ENCODE peak calls at places on chromosomes 13 and 19, in nine cellular contexts. Q, R, H, P, Y, L, A, F and N are unnamed samples.

GRCh38 chr13:89514534-89515312 is 1832.8 kb upstream of the MIR17HG start:
- DNase-seq in Q (peak; percentile 75), Y (no peak), F (no peak), L (peak; percentile 20), A (no peak), H (no peak), R (no peak), P (no peak), N (no peak)

GRCh38 chr19:958967-959685 is 25.0 kb upstream of the WDR18 start:
- DNase-seq in R (peak; percentile 41), L (no peak), Q (no peak), A (no peak), H (no peak), Y (no peak), F (no peak), P (no peak), N (no peak)

GRCh38 chr13:43831088-43831487 is 44.3 kb upstream of the ENOX1 start:
- DNase-seq in F (no peak), P (no peak), H (no peak), R (no peak), A (no peak), Q (peak; percentile 17), L (no peak), Y (no peak), N (no peak)

GRCh38 chr13:74825170-74825948 is 656.6 kb downstream of the TBC1D4 start:
- DNase-seq in L (no peak), P (no peak), A (no peak), Y (no peak), H (no peak), R (no peak), Q (peak; percentile 92), F (no peak), N (no peak)

GRCh38 chr13:24640752-24641151 is 39.5 kb upstream of the ATP12A start:
- DNase-seq in A (no peak), R (no peak), Q (no peak), H (no peak), Y (no peak), L (no peak), P (no peak), F (no peak), N (no peak)

GRCh38 chr13:42041684-42042035 is 6.8 kb upstream of the DGKH start:
- DNase-seq in Q (peak; percentile 66), H (no peak), L (peak; percentile 60), A (peak; percentile 69), F (no peak), R (no peak), Y (no peak), P (no peak), N (no peak)

GRCh38 chr19:31372245-31372781 is 23.1 kb upstream of the TSHZ3 start:
- DNase-seq in L (no peak), F (no peak), R (no peak), P (no peak), Y (no peak), A (no peak), H (no peak), Q (no peak), N (no peak)

GRCh38 chr13:45300190-45300985 is 40.6 kb downstream of the TPT1 start:
- DNase-seq in Q (no peak), F (no peak), L (no peak), A (no peak), Y (no peak), P (no peak), H (no peak), R (no peak), N (no peak)

GRCh38 chr19:55118401-55118991 is 1.1 kb upstream of the PPP1R12C start:
- DNase-seq in R (no peak), A (peak; percentile 58), F (no peak), L (peak; percentile 93), Y (peak; percentile 53), H (no peak), P (no peak), Q (peak; percentile 15), N (no peak)

GRCh38 chr13:44362394-44363040 is 11.1 kb upstream of the SERP2 start:
- DNase-seq in F (no peak), P (no peak), Y (no peak), H (no peak), Q (no peak), A (no peak), L (no peak), R (no peak), N (no peak)

GRCh38 chr19:50820549-50821247 is 2.9 kb downstream of the KLK1 start:
- DNase-seq in Q (no peak), H (no peak), Y (no peak), A (peak; percentile 91), P (no peak), L (no peak), F (no peak), R (no peak), N (no peak)

GRCh38 chr19:3365447-3366103 is 808 bp upstream of the NFIC start:
- DNase-seq in F (no peak), P (no peak), L (no peak), Y (peak; percentile 32), Q (peak; percentile 72), H (no peak), A (peak; percentile 69), R (peak; percentile 40), N (no peak)

GRCh38 chr19:39390460-39390758 is 497 bp downstream of the PAF1 start:
- DNase-seq in R (peak; percentile 84), F (no peak), P (peak; percentile 37), H (no peak), Y (no peak), L (no peak), Q (no peak), A (no peak), N (peak; percentile 55)

GRCh38 chr13:33794576-33794975 is 23.4 kb upstream of the RFC3 start:
- DNase-seq in P (no peak), A (no peak), F (no peak), Q (peak; percentile 71), Y (no peak), H (no peak), L (no peak), R (no peak), N (no peak)

GRCh38 chr19:46221981-46222610 is 7.4 kb upstream of the IGFL1 start:
- DNase-seq in A (no peak), P (no peak), Q (peak; percentile 19), F (no peak), R (no peak), L (peak; percentile 63), Y (no peak), H (no peak), N (no peak)

GRCh38 chr19:39135701-39136100 is 10.1 kb downstream of the PAK4 start:
- DNase-seq in A (no peak), Q (no peak), L (no peak), P (no peak), F (no peak), H (no peak), R (no peak), Y (no peak), N (no peak)

GRCh38 chr19:41000310-41000737 is 9.2 kb downstream of the CYP2B6 start:
- DNase-seq in Q (no peak), Y (no peak), H (no peak), F (no peak), R (peak; percentile 73), A (peak; percentile 61), L (no peak), P (no peak), N (no peak)

GRCh38 chr13:27044837-27045570 is 126.6 kb downstream of the USP12 start:
- DNase-seq in Y (no peak), L (no peak), R (no peak), Q (no peak), H (no peak), A (no peak), F (no peak), P (no peak), N (no peak)

GRCh38 chr13:33743438-33744368 is 74.2 kb upstream of the RFC3 start:
- DNase-seq in Y (no peak), A (no peak), H (no peak), F (no peak), P (no peak), R (no peak), Q (no peak), L (no peak), N (no peak)

GRCh38 chr19:12668937-12669271 is 2.3 kb downstream of the WDR83 start:
- DNase-seq in A (no peak), P (no peak), Y (no peak), F (no peak), H (no peak), Q (peak; percentile 66), R (no peak), L (no peak), N (no peak)

GRCh38 chr19:46609511-46610412 is 8.6 kb downstream of the CALM3 start:
- DNase-seq in Q (no peak), P (no peak), Y (no peak), R (no peak), H (no peak), L (peak; percentile 9), F (no peak), A (peak; percentile 21), N (no peak)

GRCh38 chr13:114135731-114136171 is 3.3 kb upstream of the RASA3 start:
- DNase-seq in Q (no peak), P (no peak), A (peak; percentile 12), R (no peak), F (no peak), L (peak; percentile 20), H (no peak), Y (no peak), N (no peak)

GRCh38 chr13:71699342-71699741 is 167.7 kb downstream of the DACH1 start:
- DNase-seq in R (no peak), F (no peak), Q (no peak), P (no peak), L (no peak), H (no peak), Y (no peak), A (no peak), N (no peak)

GRCh38 chr13:110617326-110618072 is 2.2 kb downstream of the NAXD start:
- DNase-seq in P (no peak), R (no peak), A (no peak), Q (peak; percentile 65), H (no peak), L (no peak), Y (no peak), F (no peak), N (no peak)

GRCh38 chr13:101308247-101309013 is 107.9 kb downstream of the NALCN start:
- DNase-seq in P (no peak), Y (no peak), A (no peak), H (no peak), F (no peak), Q (no peak), R (no peak), L (no peak), N (no peak)

GRCh38 chr13:79541426-79542049 is 60.6 kb downstream of the NDFIP2 start:
- DNase-seq in L (no peak), H (peak; percentile 63), R (peak; percentile 56), Q (peak; percentile 53), P (no peak), F (no peak), Y (no peak), A (no peak), N (no peak)

GRCh38 chr13:36998624-36999041 is 507 bp downstream of the ALG5 start:
- DNase-seq in H (peak; percentile 6), P (no peak), A (peak; percentile 59), L (peak; percentile 24), R (no peak), Q (no peak), Y (no peak), F (no peak), N (no peak)

GRCh38 chr13:40333238-40333637 is 333.2 kb downstream of the FOXO1 start:
- DNase-seq in P (no peak), Q (no peak), F (no peak), R (no peak), L (no peak), Y (no peak), A (no peak), H (no peak), N (no peak)

GRCh38 chr13:66567899-66568612 is 662.1 kb downstream of the PCDH9 start:
- DNase-seq in H (no peak), A (no peak), R (no peak), Q (no peak), F (no peak), Y (no peak), L (no peak), P (no peak), N (no peak)

GRCh38 chr13:112445411-112446271 is 69.5 kb downstream of the SPACA7 start:
- DNase-seq in F (no peak), L (no peak), R (no peak), Q (no peak), H (no peak), A (no peak), Y (no peak), P (no peak), N (no peak)

GRCh38 chr13:34070006-34070405 is 252.1 kb downstream of the RFC3 start:
- DNase-seq in F (no peak), R (no peak), P (no peak), H (no peak), Y (no peak), A (no peak), L (no peak), Q (no peak), N (no peak)